ENCODE peak calls at places on chromosomes 2 and 18, in four cellular contexts. One of them, this sample, is unnamed.

GRCh38 chr2:64698668-64699444 is 45.1 kb upstream of the SERTAD2 start:
- DNase-seq in fibroblast of lung: peak; percentile 80
- DNase-seq in aorta: no peak
- DNase-seq in pancreas: no peak
- DNase-seq in this sample: no peak

GRCh38 chr18:13261658-13262357 is 43.2 kb downstream of the LDLRAD4 start:
- DNase-seq in fibroblast of lung: no peak
- DNase-seq in aorta: no peak
- DNase-seq in pancreas: no peak
- DNase-seq in this sample: peak; percentile 54

GRCh38 chr2:43059183-43059897 is 167.1 kb downstream of the ZFP36L2 start:
- DNase-seq in fibroblast of lung: peak; percentile 99
- DNase-seq in aorta: peak; percentile 90
- DNase-seq in pancreas: no peak
- DNase-seq in this sample: peak; percentile 91

GRCh38 chr2:192123847-192124246 is 70.9 kb downstream of the TMEFF2 start:
- DNase-seq in fibroblast of lung: peak; percentile 61
- DNase-seq in aorta: no peak
- DNase-seq in pancreas: no peak
- DNase-seq in this sample: no peak

GRCh38 chr2:159091381-159091780 is 122.9 kb downstream of the TANC1 start:
- DNase-seq in fibroblast of lung: peak; percentile 75
- DNase-seq in aorta: no peak
- DNase-seq in pancreas: no peak
- DNase-seq in this sample: no peak

GRCh38 chr2:236702693-236703092 is 133.1 kb downstream of the ACKR3 start:
- DNase-seq in fibroblast of lung: no peak
- DNase-seq in aorta: no peak
- DNase-seq in pancreas: peak; percentile 80
- DNase-seq in this sample: no peak

GRCh38 chr2:157178865-157179264 is 78.6 kb upstream of the GALNT5 start:
- DNase-seq in fibroblast of lung: no peak
- DNase-seq in aorta: no peak
- DNase-seq in pancreas: no peak
- DNase-seq in this sample: no peak

GRCh38 chr2:237629739-237630138 is 2.4 kb downstream of the LRRFIP1 start:
- DNase-seq in fibroblast of lung: no peak
- DNase-seq in aorta: no peak
- DNase-seq in pancreas: no peak
- DNase-seq in this sample: no peak

GRCh38 chr2:16270441-16270840 is 330.1 kb downstream of the MYCN start:
- DNase-seq in fibroblast of lung: no peak
- DNase-seq in aorta: no peak
- DNase-seq in pancreas: no peak
- DNase-seq in this sample: no peak

GRCh38 chr2:68879296-68879695 is 8.1 kb upstream of the BMP10 start:
- DNase-seq in fibroblast of lung: no peak
- DNase-seq in aorta: no peak
- DNase-seq in pancreas: no peak
- DNase-seq in this sample: no peak

GRCh38 chr2:131034122-131035051 is 58.9 kb downstream of the FAM168B start:
- DNase-seq in fibroblast of lung: no peak
- DNase-seq in aorta: peak; percentile 79
- DNase-seq in pancreas: no peak
- DNase-seq in this sample: no peak

GRCh38 chr18:68713791-68714190 is 1.1 kb downstream of the TMX3 start:
- DNase-seq in fibroblast of lung: no peak
- DNase-seq in aorta: no peak
- DNase-seq in pancreas: no peak
- DNase-seq in this sample: no peak

GRCh38 chr2:159711562-159712193 is 628 bp upstream of the MARCHF7 start:
- DNase-seq in fibroblast of lung: no peak
- DNase-seq in aorta: no peak
- DNase-seq in pancreas: no peak
- DNase-seq in this sample: no peak

GRCh38 chr2:138823651-138824050 is 43.5 kb upstream of the NXPH2 start:
- DNase-seq in fibroblast of lung: no peak
- DNase-seq in aorta: no peak
- DNase-seq in pancreas: no peak
- DNase-seq in this sample: no peak

GRCh38 chr2:109497911-109498870 is 115.6 kb downstream of the SEPTIN10 start:
- DNase-seq in fibroblast of lung: peak; percentile 12
- DNase-seq in aorta: no peak
- DNase-seq in pancreas: no peak
- DNase-seq in this sample: peak; percentile 49

GRCh38 chr2:174343638-174344455 is 9.1 kb downstream of the SP9 start:
- DNase-seq in fibroblast of lung: no peak
- DNase-seq in aorta: peak; percentile 76
- DNase-seq in pancreas: no peak
- DNase-seq in this sample: no peak

GRCh38 chr2:37656512-37657423 is 14.7 kb downstream of the CDC42EP3 start:
- DNase-seq in fibroblast of lung: no peak
- DNase-seq in aorta: no peak
- DNase-seq in pancreas: no peak
- DNase-seq in this sample: no peak

GRCh38 chr2:71235930-71236587 is 9.2 kb upstream of the PAIP2B start:
- DNase-seq in fibroblast of lung: no peak
- DNase-seq in aorta: no peak
- DNase-seq in pancreas: no peak
- DNase-seq in this sample: no peak

GRCh38 chr18:61496374-61496773 is 163.1 kb downstream of the CDH20 start:
- DNase-seq in fibroblast of lung: no peak
- DNase-seq in aorta: no peak
- DNase-seq in pancreas: no peak
- DNase-seq in this sample: no peak

GRCh38 chr2:86195055-86195807 is at the start of gene IMMT:
- DNase-seq in fibroblast of lung: peak; percentile 97
- DNase-seq in aorta: peak; percentile 99
- DNase-seq in pancreas: peak; percentile 97
- DNase-seq in this sample: peak; percentile 99

GRCh38 chr18:23521907-23522306 is 18.6 kb downstream of the RMC1 start:
- DNase-seq in fibroblast of lung: no peak
- DNase-seq in aorta: peak; percentile 31
- DNase-seq in pancreas: no peak
- DNase-seq in this sample: no peak

GRCh38 chr2:151614159-151614558 is 120.1 kb downstream of the NEB start:
- DNase-seq in fibroblast of lung: no peak
- DNase-seq in aorta: no peak
- DNase-seq in pancreas: no peak
- DNase-seq in this sample: no peak

GRCh38 chr2:180046776-180047175 is 39.7 kb upstream of the CWC22 start:
- DNase-seq in fibroblast of lung: peak; percentile 37
- DNase-seq in aorta: no peak
- DNase-seq in pancreas: no peak
- DNase-seq in this sample: no peak

GRCh38 chr2:218006741-218007140 is 3.9 kb upstream of the TNS1 start:
- DNase-seq in fibroblast of lung: peak; percentile 66
- DNase-seq in aorta: no peak
- DNase-seq in pancreas: no peak
- DNase-seq in this sample: no peak

GRCh38 chr18:46437019-46437418 is 220.0 kb downstream of the LOXHD1 start:
- DNase-seq in fibroblast of lung: no peak
- DNase-seq in aorta: no peak
- DNase-seq in pancreas: no peak
- DNase-seq in this sample: no peak

GRCh38 chr2:41167014-41167413 is 715.1 kb upstream of the SLC8A1 start:
- DNase-seq in fibroblast of lung: no peak
- DNase-seq in aorta: no peak
- DNase-seq in pancreas: no peak
- DNase-seq in this sample: no peak

GRCh38 chr2:22887426-22887825 is 497.6 kb upstream of the KLHL29 start:
- DNase-seq in fibroblast of lung: no peak
- DNase-seq in aorta: no peak
- DNase-seq in pancreas: no peak
- DNase-seq in this sample: no peak

GRCh38 chr2:22880161-22880560 is 504.8 kb upstream of the KLHL29 start:
- DNase-seq in fibroblast of lung: no peak
- DNase-seq in aorta: no peak
- DNase-seq in pancreas: no peak
- DNase-seq in this sample: no peak

GRCh38 chr2:22883054-22883453 is 501.9 kb upstream of the KLHL29 start:
- DNase-seq in fibroblast of lung: no peak
- DNase-seq in aorta: no peak
- DNase-seq in pancreas: no peak
- DNase-seq in this sample: no peak

GRCh38 chr2:22890142-22890541 is 494.8 kb upstream of the KLHL29 start:
- DNase-seq in fibroblast of lung: no peak
- DNase-seq in aorta: no peak
- DNase-seq in pancreas: no peak
- DNase-seq in this sample: no peak

GRCh38 chr2:22885245-22885644 is 499.7 kb upstream of the KLHL29 start:
- DNase-seq in fibroblast of lung: no peak
- DNase-seq in aorta: no peak
- DNase-seq in pancreas: no peak
- DNase-seq in this sample: no peak
- H3K9me3 ChIP-seq in fibroblast of lung: no peaks in the 10 kb centered on the region
- H3K9me3 ChIP-seq in aorta: no peaks in the 10 kb centered on the region
- H3K9me3 ChIP-seq in pancreas: no peaks in the 10 kb centered on the region
- H3K9me3 ChIP-seq in this sample: no peaks in the 10 kb centered on the region

GRCh38 chr2:111178730-111179405 is 58.2 kb downstream of the BCL2L11 start:
- DNase-seq in fibroblast of lung: no peak
- DNase-seq in aorta: no peak
- DNase-seq in pancreas: no peak
- DNase-seq in this sample: no peak
- H3K4me3 ChIP-seq in fibroblast of lung: no peak overlapping the region
- H3K4me3 ChIP-seq in aorta: no peak overlapping the region
- H3K4me3 ChIP-seq in pancreas: no peak overlapping the region
- H3K4me3 ChIP-seq in this sample: no peak overlapping the region

GRCh38 chr2:2861666-2862240 is 515.9 kb downstream of the EIPR1 start:
- DNase-seq in fibroblast of lung: no peak
- DNase-seq in aorta: no peak
- DNase-seq in pancreas: no peak
- DNase-seq in this sample: no peak
- H3K9me3 ChIP-seq in fibroblast of lung: peaks cover 3% of the 10 kb centered on the region
- H3K9me3 ChIP-seq in aorta: no peaks in the 10 kb centered on the region
- H3K9me3 ChIP-seq in pancreas: no peaks in the 10 kb centered on the region
- H3K9me3 ChIP-seq in this sample: no peaks in the 10 kb centered on the region

GRCh38 chr2:13533524-13533922 is 816.8 kb downstream of the TRIB2 start:
- DNase-seq in fibroblast of lung: no peak
- DNase-seq in aorta: no peak
- DNase-seq in pancreas: no peak
- DNase-seq in this sample: no peak

GRCh38 chr2:13542061-13542460 is 825.3 kb downstream of the TRIB2 start:
- DNase-seq in fibroblast of lung: no peak
- DNase-seq in aorta: no peak
- DNase-seq in pancreas: no peak
- DNase-seq in this sample: no peak

GRCh38 chr2:13536941-13537340 is 820.2 kb downstream of the TRIB2 start:
- DNase-seq in fibroblast of lung: no peak
- DNase-seq in aorta: no peak
- DNase-seq in pancreas: no peak
- DNase-seq in this sample: no peak

GRCh38 chr2:13542642-13543041 is 825.9 kb downstream of the TRIB2 start:
- DNase-seq in fibroblast of lung: no peak
- DNase-seq in aorta: no peak
- DNase-seq in pancreas: no peak
- DNase-seq in this sample: no peak

DNA sequence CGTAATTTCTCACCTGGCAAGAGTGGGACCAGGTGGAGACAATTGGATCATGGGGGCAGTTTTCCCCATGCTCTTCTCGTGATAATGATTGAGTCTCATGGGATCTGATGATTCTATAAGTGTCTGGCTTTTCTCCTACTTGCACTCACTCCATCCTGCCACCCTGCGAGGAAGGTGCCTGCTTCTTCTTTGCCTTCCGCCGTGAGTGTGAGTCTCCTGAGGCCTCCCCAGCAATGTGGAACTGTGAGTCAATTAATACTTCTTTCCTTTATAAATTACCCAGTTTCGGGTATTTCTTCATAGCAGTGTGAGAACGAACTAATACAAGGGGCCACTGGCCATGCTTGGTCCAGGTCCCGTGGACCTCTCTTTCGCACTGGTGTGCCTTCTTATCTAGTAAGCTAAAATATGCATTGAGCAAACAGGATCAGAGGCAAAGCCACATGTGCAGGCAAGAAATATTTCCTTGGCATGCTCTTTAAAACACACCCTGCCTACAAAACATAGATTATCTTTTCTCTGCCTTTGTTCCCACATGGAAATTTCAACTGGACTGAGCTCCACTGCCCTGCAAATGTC is 821.1 kb downstream of the TRIB2 start:
- DNase-seq in fibroblast of lung: no peak
- DNase-seq in aorta: no peak
- DNase-seq in pancreas: peak; percentile 17
- DNase-seq in this sample: no peak
- H3K4me3 ChIP-seq in fibroblast of lung: no peak overlapping the region
- H3K4me3 ChIP-seq in aorta: no peak overlapping the region
- H3K4me3 ChIP-seq in pancreas: no peak overlapping the region
- H3K4me3 ChIP-seq in this sample: no peak overlapping the region

GRCh38 chr18:44409524-44409923 is 271.2 kb upstream of the SETBP1 start:
- DNase-seq in fibroblast of lung: no peak
- DNase-seq in aorta: no peak
- DNase-seq in pancreas: no peak
- DNase-seq in this sample: no peak
- H3K9me3 ChIP-seq in fibroblast of lung: no peaks in the 10 kb centered on the region
- H3K9me3 ChIP-seq in aorta: no peaks in the 10 kb centered on the region
- H3K9me3 ChIP-seq in pancreas: no peaks in the 10 kb centered on the region
- H3K9me3 ChIP-seq in this sample: peaks cover 6% of the 10 kb centered on the region

GRCh38 chr2:9364373-9364772 is 59.0 kb downstream of the ITGB1BP1 start:
- DNase-seq in fibroblast of lung: no peak
- DNase-seq in aorta: no peak
- DNase-seq in pancreas: no peak
- DNase-seq in this sample: no peak
- H3K4me3 ChIP-seq in fibroblast of lung: no peak overlapping the region
- H3K4me3 ChIP-seq in aorta: no peak overlapping the region
- H3K4me3 ChIP-seq in pancreas: no peak overlapping the region
- H3K4me3 ChIP-seq in this sample: no peak overlapping the region

GRCh38 chr2:232097260-232097659 is 135.7 kb downstream of the DIS3L2 start:
- DNase-seq in fibroblast of lung: no peak
- DNase-seq in aorta: no peak
- DNase-seq in pancreas: no peak
- DNase-seq in this sample: no peak
- H3K9me3 ChIP-seq in fibroblast of lung: no peaks in the 10 kb centered on the region
- H3K9me3 ChIP-seq in aorta: peaks cover 2% of the 10 kb centered on the region
- H3K9me3 ChIP-seq in pancreas: no peaks in the 10 kb centered on the region
- H3K9me3 ChIP-seq in this sample: peaks cover 37% of the 10 kb centered on the region

This sample was measured in heart left ventricle.